ENCODE peak calls at places on chromosomes 5 and 9, in four cellular contexts. U is A172; M is stimulated activated CD4-positive, alpha-beta T cell treated with anti-CD3 and anti-CD28 coated beads, Interleukin-12 subunit alpha, Interleukin-12 subunit beta, amount 100 ng/mL, for 4 hours; C is activated T-cell treated with anti-CD3 and anti-CD28 coated beads, Interleukin-2, amount 50 U/mL, for 72 hours. E is an unnamed sample.

GRCh38 chr9:130323051-130323757 is 57.6 kb downstream of the HMCN2 start:
- DNase-seq in C (no peak), M (no peak), U (no peak), E (no peak)

GRCh38 chr5:173248481-173248880 is 13.5 kb upstream of the NKX2-5 start:
- DNase-seq in U (no peak), C (no peak), M (no peak), E (no peak)

GRCh38 chr5:82334856-82335255 is 56.7 kb upstream of the RPS23 start:
- DNase-seq in U (peak), M (no peak), C (no peak), E (peak)

GRCh38 chr5:161411156-161411555 is 135.4 kb downstream of the GABRB2 start:
- DNase-seq in C (no peak), M (no peak), U (no peak), E (no peak)

GRCh38 chr9:91060520-91061343 is 259.1 kb downstream of the SYK start:
- DNase-seq in C (no peak), U (peak), M (no peak), E (peak)

GRCh38 chr9:16870606-16871357 is at the start of gene BNC2:
- DNase-seq in M (no peak), C (no peak), U (no peak), E (peak)

GRCh38 chr5:10161778-10162177 is 87.9 kb downstream of the ATPSCKMT start:
- DNase-seq in M (no peak), C (no peak), U (no peak), E (no peak)

GRCh38 chr5:124751031-124751430 is 4.6 kb upstream of the ZNF608 start:
- DNase-seq in M (no peak), U (no peak), C (no peak), E (no peak)

GRCh38 chr5:17441351-17441750 is 56.7 kb upstream of the TAF11L2 start:
- DNase-seq in U (peak), M (no peak), C (no peak), E (peak)

GRCh38 chr9:72013188-72013877 is 47.1 kb downstream of the C9orf57 start:
- DNase-seq in U (no peak), C (no peak), M (no peak), E (peak)

GRCh38 chr9:14511452-14511851 is 181.8 kb downstream of the ZDHHC21 start:
- DNase-seq in U (no peak), C (peak), M (no peak), E (no peak)

GRCh38 chr5:135253601-135254165 is 145.3 kb downstream of the MACROH2A1 start:
- DNase-seq in M (no peak), U (no peak), C (no peak), E (no peak)

GRCh38 chr5:170483701-170484458 is 19.9 kb upstream of the KCNIP1 start:
- DNase-seq in C (no peak), U (peak), M (no peak), E (peak)

GRCh38 chr5:142823176-142823575 is 53.0 kb downstream of the ARHGAP26 start:
- DNase-seq in M (no peak), U (no peak), C (no peak), E (peak)

GRCh38 chr9:130159057-130159456 is 13.1 kb upstream of the NCS1 start:
- DNase-seq in M (no peak), U (no peak), C (no peak), E (no peak)

GRCh38 chr9:95935861-95936578 is 60.5 kb downstream of the ERCC6L2 start:
- DNase-seq in U (no peak), M (no peak), C (no peak), E (no peak)

GRCh38 chr9:108850293-108850897 is 5.4 kb downstream of the ACTL7B start:
- DNase-seq in M (no peak), U (no peak), C (no peak), E (peak)

GRCh38 chr5:16909464-16909863 is 26.6 kb downstream of the MYO10 start:
- DNase-seq in U (no peak), C (no peak), M (no peak), E (peak)

GRCh38 chr9:14722391-14723035 is at the start of gene CER1:
- DNase-seq in M (no peak), C (no peak), U (no peak), E (no peak)

GRCh38 chr9:129774791-129775149 is 21.9 kb upstream of the PTGES start:
- DNase-seq in U (no peak), M (no peak), C (no peak), E (no peak)

GRCh38 chr9:93267091-93267541 is 83.2 kb downstream of the WNK2 start:
- DNase-seq in M (no peak), C (no peak), U (no peak), E (no peak)

GRCh38 chr9:124590886-124591641 is 83.9 kb upstream of the NR5A1 start:
- DNase-seq in C (no peak), U (no peak), M (no peak), E (no peak)

GRCh38 chr5:91101777-91102379 is 281.2 kb downstream of the ARRDC3 start:
- DNase-seq in U (peak), C (peak), M (peak), E (peak)

GRCh38 chr5:104367978-104368377 is 805.4 kb upstream of the NUDT12 start:
- DNase-seq in C (no peak), U (no peak), M (no peak), E (no peak)

GRCh38 chr9:5922192-5922591 is 31.5 kb downstream of the MLANA start:
- DNase-seq in U (no peak), M (no peak), C (no peak), E (no peak)

GRCh38 chr5:72300590-72301339 is 19.3 kb downstream of the MRPS27 start:
- DNase-seq in C (no peak), U (no peak), M (no peak), E (peak)

GRCh38 chr5:76526950-76527349 is 96.3 kb downstream of the F2RL2 start:
- DNase-seq in C (no peak), U (no peak), M (no peak), E (no peak)

GRCh38 chr5:133523013-133523658 is 89.2 kb downstream of the FSTL4 start:
- DNase-seq in M (no peak), C (no peak), U (no peak), E (peak)

GRCh38 chr5:126122942-126123341 is 300.3 kb upstream of the GRAMD2B start:
- DNase-seq in C (no peak), M (no peak), U (no peak), E (peak)

GRCh38 chr5:17079562-17079961 is 137.9 kb upstream of the BASP1 start:
- DNase-seq in C (no peak), U (no peak), M (no peak), E (peak)

GRCh38 chr9:115262477-115262876 is 144.5 kb upstream of the TNC start:
- DNase-seq in M (no peak), U (peak), C (no peak), E (peak)

GRCh38 chr5:132265336-132266030 is 8.0 kb downstream of the PDLIM4 start:
- DNase-seq in U (peak), M (no peak), C (no peak), E (peak)

GRCh38 chr5:31485376-31486207 is 46.3 kb downstream of the DROSHA start:
- DNase-seq in U (no peak), M (no peak), C (no peak), E (no peak)